ENCODE peak calls at places on chromosomes 3 and 15, in ten cellular contexts. C, S, L, F, P, I, Q, T, M and N are unnamed samples.

GRCh38 chr15:82051664-82052063 is 5.8 kb upstream of the MEX3B start:
- DNase-seq in S (no peak), L (peak), F (no peak), Q (no peak), C (peak), T (no peak), M (no peak), P (no peak), I (no peak), N (no peak)

GRCh38 chr3:45244356-45244755 is 18.3 kb upstream of the TMEM158 start:
- DNase-seq in P (no peak), S (no peak), I (no peak), C (no peak), F (no peak), M (no peak), L (no peak), Q (no peak), T (no peak), N (no peak)

GRCh38 chr15:70397816-70398215 is 300.1 kb upstream of the TLE3 start:
- DNase-seq in S (no peak), I (no peak), C (no peak), T (no peak), L (no peak), P (no peak), F (no peak), M (no peak), Q (no peak), N (no peak)

GRCh38 chr15:63252292-63252691 is 25.1 kb upstream of the APH1B start:
- DNase-seq in F (no peak), P (no peak), T (no peak), C (no peak), M (no peak), L (no peak), S (no peak), Q (no peak), I (no peak), N (no peak)

GRCh38 chr3:33915796-33916589 is 117.6 kb downstream of the PDCD6IP start:
- DNase-seq in L (peak), S (no peak), I (no peak), P (peak), T (no peak), C (peak), F (no peak), M (no peak), Q (no peak), N (peak)

GRCh38 chr3:32238816-32239637 is 547 bp downstream of the CMTM8 start:
- DNase-seq in T (no peak), P (peak), I (peak), C (peak), L (peak), F (no peak), S (peak), M (no peak), Q (peak), N (no peak)

GRCh38 chr3:129983561-129983960 is 9.0 kb downstream of the TRH start:
- DNase-seq in C (no peak), F (no peak), I (no peak), T (no peak), P (no peak), L (no peak), Q (no peak), S (no peak), M (no peak), N (no peak)

GRCh38 chr3:63990733-63991132 is 32.6 kb downstream of the PSMD6 start:
- DNase-seq in Q (no peak), S (no peak), L (no peak), T (no peak), P (no peak), C (no peak), F (no peak), I (no peak), M (no peak), N (no peak)

GRCh38 chr15:67009576-67010569 is 55.5 kb upstream of the SMAD3 start:
- DNase-seq in P (no peak), C (no peak), S (no peak), F (no peak), L (no peak), Q (no peak), M (no peak), T (no peak), I (no peak), N (no peak)

GRCh38 chr15:51375966-51376640 is 34.6 kb downstream of the GLDN start:
- DNase-seq in P (no peak), M (no peak), I (no peak), F (no peak), L (no peak), T (no peak), S (no peak), Q (no peak), C (peak), N (no peak)

GRCh38 chr3:131708216-131708615 is 205.4 kb upstream of the MRPL3 start:
- DNase-seq in M (no peak), T (no peak), Q (no peak), F (no peak), S (no peak), P (no peak), C (no peak), L (no peak), I (no peak), N (no peak)

GRCh38 chr3:54822206-54822605 is 105.7 kb downstream of the LRTM1 start:
- DNase-seq in L (no peak), T (peak), F (no peak), I (no peak), P (no peak), M (no peak), C (peak), S (no peak), Q (no peak), N (no peak)

DNA sequence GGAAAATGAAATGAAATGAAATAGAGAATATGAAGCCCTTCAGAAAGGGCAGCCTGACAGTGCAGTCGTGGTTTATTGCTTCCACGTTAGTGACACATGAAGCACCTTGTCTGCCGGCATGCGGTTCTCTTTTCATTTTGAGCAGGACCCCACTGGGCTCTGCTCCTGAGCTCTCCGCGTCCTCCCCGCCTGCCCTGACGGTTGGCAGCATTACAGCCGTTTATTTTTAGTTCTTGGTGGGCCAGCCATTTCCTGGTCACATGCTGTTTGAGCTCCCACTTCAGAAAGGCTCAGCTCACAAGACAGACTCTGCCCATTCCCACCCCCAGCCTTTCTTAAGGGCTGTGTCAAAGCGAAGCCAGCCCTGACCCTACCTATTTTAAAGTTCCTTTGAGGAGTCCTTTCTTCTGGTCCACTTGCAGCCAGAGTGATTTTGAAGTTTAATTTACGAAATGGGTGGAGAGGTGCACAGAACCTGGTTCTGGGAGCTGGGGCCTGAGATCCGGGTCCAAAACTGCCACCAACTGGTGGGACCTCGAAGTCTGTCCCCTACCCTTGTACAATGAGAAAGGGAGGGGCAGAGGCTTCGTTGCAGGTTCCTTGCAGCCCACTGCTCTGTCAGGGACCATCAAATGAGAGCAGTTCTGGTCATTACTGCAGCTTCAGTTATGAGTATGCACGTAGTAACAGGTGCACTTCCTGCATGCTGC is 60.1 kb downstream of the MGLL start:
- DNase-seq in M (no peak), T (no peak), I (no peak), L (no peak), S (peak), Q (no peak), F (no peak), C (no peak), P (no peak), N (no peak)
- H3K4me3 ChIP-seq in M (no peak), T (no peak), I (no peak), L (no peak), S (peak), Q (no peak), F (no peak), C (no peak), P (no peak), N (no peak)

DNA sequence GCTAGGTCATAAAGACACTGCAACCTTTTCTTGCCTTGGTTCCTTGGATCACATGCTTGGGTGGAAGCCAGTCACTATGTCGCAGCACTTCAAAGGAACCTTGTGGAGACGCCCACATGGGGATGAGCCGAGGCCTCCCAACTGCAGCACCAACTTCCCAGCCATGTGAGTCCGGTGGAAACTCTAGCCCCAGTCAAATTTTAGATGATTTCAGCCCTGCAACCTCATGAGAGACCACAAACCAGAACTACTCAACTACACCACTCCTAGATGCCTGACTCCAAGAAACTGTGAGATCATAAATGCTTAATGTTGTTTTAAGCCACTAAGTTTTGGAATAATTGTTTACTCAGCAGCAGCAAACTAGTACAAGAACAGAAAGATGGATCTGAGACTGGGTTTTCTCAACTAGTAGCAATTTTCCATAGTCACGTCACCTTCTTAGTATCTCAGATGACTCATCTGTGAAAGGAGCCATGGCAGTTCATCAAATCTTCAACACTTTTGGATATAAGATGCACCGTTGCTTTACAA is 86.5 kb downstream of the MB21D2 start:
- DNase-seq in S (no peak), M (no peak), C (peak), P (no peak), I (no peak), L (no peak), F (no peak), Q (no peak), T (no peak), N (no peak)
- H3K4me3 ChIP-seq in S (no peak), M (no peak), C (peak), P (no peak), I (no peak), L (no peak), F (no peak), Q (no peak), T (no peak), N (no peak)

DNA sequence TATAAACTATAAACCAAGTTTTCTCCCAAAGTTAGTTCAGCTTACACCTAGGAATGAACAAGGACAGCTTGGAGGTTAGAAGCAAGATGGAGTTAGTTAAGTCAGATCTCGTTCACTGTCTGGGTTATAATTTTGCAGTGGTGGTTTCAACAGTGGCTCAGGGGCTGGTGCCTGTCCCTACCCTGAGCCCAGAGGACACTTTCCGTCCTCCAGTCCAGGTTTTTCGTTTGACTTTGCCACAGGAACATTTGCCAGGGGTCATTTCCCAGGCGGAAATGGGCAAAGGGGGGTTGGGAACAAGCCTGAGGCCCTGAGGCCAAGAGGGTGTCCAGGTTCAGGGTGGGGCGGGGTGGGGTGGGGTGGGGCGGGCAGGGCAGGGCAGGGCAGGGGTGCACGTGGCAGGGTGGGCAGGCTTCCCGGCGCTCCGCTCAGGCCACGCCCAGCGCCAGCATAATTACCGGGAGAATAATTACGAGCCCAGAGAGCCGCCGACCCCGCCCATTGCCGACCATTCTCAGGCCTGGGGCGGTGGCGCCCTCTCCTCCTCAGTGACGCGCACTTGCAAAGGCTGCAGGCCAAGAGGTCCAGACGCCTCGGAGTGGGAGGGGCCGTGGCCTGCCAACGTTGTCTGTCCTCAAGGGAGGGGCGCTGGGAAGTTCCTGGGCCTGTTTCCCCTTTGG is 70.4 kb downstream of the KLF13 start:
- DNase-seq in S (peak), F (peak), I (no peak), Q (no peak), C (peak), P (peak), T (peak), M (peak), L (peak), N (no peak)
- H3K4me3 ChIP-seq in S (peak), F (peak), I (no peak), Q (no peak), C (no peak), P (peak), T (no peak), M (no peak), L (peak), N (no peak)

DNA sequence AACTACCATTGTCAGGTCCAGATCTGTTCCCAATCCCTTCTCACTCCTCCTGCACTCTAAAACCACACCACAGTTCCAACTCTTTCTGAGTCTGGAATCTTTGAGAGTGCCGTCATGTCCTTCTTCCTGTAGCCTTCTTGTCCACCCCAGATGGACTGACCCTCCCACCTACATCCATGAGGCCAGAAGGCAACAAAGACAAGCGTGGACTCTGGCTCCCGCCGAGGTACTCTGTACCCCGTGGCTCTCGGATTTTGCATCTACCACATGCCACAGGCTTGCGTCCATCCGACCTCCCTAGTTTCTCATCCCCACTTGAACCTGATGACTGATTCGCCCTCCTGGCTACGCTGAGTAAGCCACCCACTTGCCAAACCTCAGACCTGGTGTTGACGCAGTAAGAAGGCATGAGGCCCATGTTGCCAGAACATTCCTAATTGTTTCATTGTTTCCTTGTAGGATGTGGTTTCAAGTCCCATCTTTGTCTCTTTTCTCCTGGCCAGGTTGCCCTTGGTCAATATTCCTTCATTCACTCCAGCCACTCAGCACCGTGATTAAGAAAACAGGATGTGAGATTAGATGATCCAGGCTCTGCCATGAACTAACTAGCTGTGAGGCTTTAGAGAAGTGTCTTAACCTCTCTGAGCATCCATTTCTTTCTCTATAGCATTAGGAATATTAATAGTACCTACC is 1.1 kb upstream of the ZBTB38 start:
- DNase-seq in F (no peak), M (no peak), P (no peak), L (peak), S (peak), C (peak), Q (no peak), I (no peak), T (peak), N (no peak)
- H3K4me3 ChIP-seq in F (no peak), M (no peak), P (no peak), L (no peak), S (no peak), C (no peak), Q (no peak), I (no peak), T (no peak), N (no peak)

GRCh38 chr3:152202976-152203626 is 65.6 kb upstream of the MBNL1 start:
- DNase-seq in T (no peak), Q (no peak), S (no peak), M (no peak), P (no peak), I (no peak), L (peak), C (no peak), F (no peak), N (no peak)

GRCh38 chr3:152206243-152206642 is 62.5 kb upstream of the MBNL1 start:
- DNase-seq in I (no peak), L (no peak), F (no peak), S (no peak), M (no peak), Q (no peak), P (no peak), T (no peak), C (no peak), N (no peak)

GRCh38 chr3:152203677-152204076 is 65.1 kb upstream of the MBNL1 start:
- DNase-seq in C (no peak), P (no peak), I (no peak), Q (no peak), S (no peak), T (no peak), F (no peak), L (no peak), M (no peak), N (no peak)

GRCh38 chr3:152205097-152205593 is 63.6 kb upstream of the MBNL1 start:
- DNase-seq in Q (no peak), C (no peak), M (no peak), I (no peak), P (no peak), L (no peak), F (no peak), T (no peak), S (no peak), N (no peak)

GRCh38 chr3:152204218-152204617 is 64.5 kb upstream of the MBNL1 start:
- DNase-seq in Q (no peak), P (no peak), C (no peak), S (no peak), I (no peak), M (no peak), L (no peak), F (no peak), T (no peak), N (no peak)
- H3K4me3 ChIP-seq in Q (no peak), P (no peak), C (no peak), S (peak), I (peak), M (peak), L (no peak), F (no peak), T (no peak), N (no peak)

DNA sequence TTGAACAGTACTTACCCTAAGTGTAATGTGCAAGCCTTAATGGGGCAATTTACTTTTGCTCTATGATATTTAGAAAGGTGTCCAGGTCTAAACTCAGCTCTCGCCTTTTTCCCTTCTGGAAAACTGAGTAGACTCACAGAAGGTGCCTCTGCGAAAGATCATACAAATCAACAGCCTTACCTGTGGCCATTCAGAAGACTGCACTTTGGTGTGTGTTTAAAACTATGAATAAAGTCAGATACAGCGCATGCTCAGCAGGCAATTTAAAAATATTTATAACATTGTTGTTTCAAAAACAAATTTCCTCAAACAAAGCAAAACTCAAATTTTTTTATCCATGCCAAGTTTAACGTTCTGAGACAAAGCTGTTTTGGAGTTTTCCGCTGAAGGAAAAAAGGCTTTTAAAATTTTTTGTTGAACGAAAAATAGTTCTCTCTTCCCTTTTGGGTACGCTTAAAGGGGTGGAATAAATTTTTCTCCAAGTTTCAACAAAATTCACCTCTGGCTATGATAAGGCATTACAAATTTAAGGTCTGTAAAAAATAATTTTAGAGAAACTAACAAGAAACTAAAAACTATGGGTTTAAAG is 156.3 kb downstream of the TIGIT start:
- DNase-seq in M (no peak), L (no peak), T (no peak), C (no peak), P (no peak), F (no peak), I (no peak), Q (no peak), S (no peak), N (no peak)
- H3K4me3 ChIP-seq in M (no peak), L (no peak), T (no peak), C (no peak), P (no peak), F (no peak), I (no peak), Q (no peak), S (peak), N (no peak)